ENCODE peak calls at places on chromosomes 4 and X, in six cellular contexts. F, H, Z, B, M and K are unnamed samples.

GRCh38 chr4:55318135-55318534 is 27.9 kb upstream of the SRD5A3 start:
- DNase-seq in F (no peak), H (no peak), Z (no peak), B (peak; percentile 72), M (no peak), K (peak; percentile 54)

GRCh38 chr4:8440491-8441311 is at the start of the genes ACOX3 and TRMT44:
- DNase-seq in F (peak; percentile 92), H (peak; percentile 91), Z (peak; percentile 93), B (peak; percentile 96), M (peak; percentile 87), K (peak; percentile 84)

GRCh38 chr4:155777971-155778710 is 19.3 kb downstream of the GUCY1B1 start:
- DNase-seq in F (no peak), H (no peak), Z (no peak), B (no peak), M (no peak), K (peak; percentile 50)

GRCh38 chrX:40148439-40149285 is 50.9 kb upstream of the BCOR start:
- DNase-seq in F (peak; percentile 56), H (peak; percentile 62), Z (peak; percentile 40), B (peak; percentile 54), M (no peak), K (no peak)

GRCh38 chrX:69138512-69138911 is 26.7 kb downstream of the PJA1 start:
- DNase-seq in F (no peak), H (no peak), Z (no peak), B (no peak), M (no peak), K (no peak)

GRCh38 chrX:44785652-44786051 is 58.2 kb upstream of the DUSP21 start:
- DNase-seq in F (no peak), H (no peak), Z (no peak), B (no peak), M (no peak), K (peak; percentile 86)

GRCh38 chr4:186554485-186554884 is 882 bp downstream of the MTNR1A start:
- DNase-seq in F (peak; percentile 78), H (peak; percentile 72), Z (no peak), B (no peak), M (no peak), K (peak; percentile 16)

GRCh38 chrX:49995021-49995731 is 72.8 kb downstream of the CLCN5 start:
- DNase-seq in F (no peak), H (no peak), Z (no peak), B (peak; percentile 10), M (no peak), K (peak; percentile 82)

GRCh38 chrX:72125331-72126047 is 6.2 kb downstream of the RTL5 start:
- DNase-seq in F (no peak), H (no peak), Z (no peak), B (peak; percentile 10), M (no peak), K (no peak)

GRCh38 chr4:55031158-55031557 is 94.2 kb downstream of the KDR start:
- DNase-seq in F (no peak), H (no peak), Z (no peak), B (no peak), M (no peak), K (no peak)

GRCh38 chr4:2125023-2125422 is 65.9 kb downstream of the NAT8L start:
- DNase-seq in F (no peak), H (no peak), Z (no peak), B (no peak), M (no peak), K (no peak)

GRCh38 chr4:6252051-6252450 is 17.6 kb upstream of the WFS1 start:
- DNase-seq in F (no peak), H (no peak), Z (no peak), B (no peak), M (no peak), K (no peak)

GRCh38 chrX:12702509-12703091 is 88.6 kb upstream of the PRPS2 start:
- DNase-seq in F (no peak), H (peak; percentile 4), Z (peak; percentile 24), B (peak; percentile 1), M (no peak), K (no peak)

GRCh38 chrX:1322393-1322792 is 14.2 kb upstream of the IL3RA start:
- DNase-seq in F (no peak), H (no peak), Z (no peak), B (no peak), M (no peak), K (no peak)

GRCh38 chrX:45009371-45010000 is 136.5 kb downstream of the KDM6A start:
- DNase-seq in F (no peak), H (no peak), Z (no peak), B (no peak), M (no peak), K (peak; percentile 52)

DNA sequence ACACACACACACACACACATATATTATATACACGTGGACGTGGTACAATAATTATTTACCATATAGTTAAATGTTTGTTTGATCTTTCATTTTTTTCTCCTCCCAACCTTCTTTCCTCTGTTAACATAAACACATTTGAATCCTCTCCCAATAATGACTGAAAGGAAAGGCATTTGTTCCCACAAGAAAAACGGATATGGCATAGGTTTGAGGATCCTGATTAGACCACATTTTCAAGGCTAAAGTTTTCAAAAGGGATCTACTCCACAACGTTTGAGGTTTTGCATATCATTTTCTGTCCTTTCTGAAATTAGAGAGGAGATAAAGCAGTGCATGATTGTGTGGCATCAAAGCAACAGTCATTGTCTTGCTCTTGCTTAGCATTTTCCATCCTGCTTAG is 1883.4 kb downstream of the STIM2 start:
- DNase-seq in F (no peak), H (no peak), Z (no peak), B (no peak), M (no peak), K (no peak)
- H3K4me2 ChIP-seq in F (no peak overlapping the region), H (no peak overlapping the region), Z (no peak overlapping the region), B (no peak overlapping the region), M (no peak overlapping the region), K (no peak overlapping the region)

GRCh38 chr4:120771907-120772306 is 150.6 kb downstream of the PRDM5 start:
- DNase-seq in F (no peak), H (no peak), Z (no peak), B (no peak), M (no peak), K (no peak)

GRCh38 chr4:120765271-120765985 is 157.1 kb downstream of the PRDM5 start:
- DNase-seq in F (no peak), H (no peak), Z (no peak), B (no peak), M (peak; percentile 97), K (no peak)

GRCh38 chr4:120770897-120771296 is 151.6 kb downstream of the PRDM5 start:
- DNase-seq in F (no peak), H (no peak), Z (no peak), B (no peak), M (no peak), K (no peak)

GRCh38 chr4:120773641-120774040 is 148.9 kb downstream of the PRDM5 start:
- DNase-seq in F (no peak), H (no peak), Z (no peak), B (no peak), M (peak; percentile 55), K (no peak)

GRCh38 chr4:120769227-120769626 is 153.3 kb downstream of the PRDM5 start:
- DNase-seq in F (no peak), H (peak; percentile 34), Z (no peak), B (peak; percentile 16), M (no peak), K (peak; percentile 80)
- H3K4me1 ChIP-seq in F (no peaks in the 10 kb centered on the region), H (peaks cover 7% of the 10 kb centered on the region), Z (no peaks in the 10 kb centered on the region), B (no peaks in the 10 kb centered on the region), M (peaks cover 40% of the 10 kb centered on the region), K (no peaks in the 10 kb centered on the region)

DNA sequence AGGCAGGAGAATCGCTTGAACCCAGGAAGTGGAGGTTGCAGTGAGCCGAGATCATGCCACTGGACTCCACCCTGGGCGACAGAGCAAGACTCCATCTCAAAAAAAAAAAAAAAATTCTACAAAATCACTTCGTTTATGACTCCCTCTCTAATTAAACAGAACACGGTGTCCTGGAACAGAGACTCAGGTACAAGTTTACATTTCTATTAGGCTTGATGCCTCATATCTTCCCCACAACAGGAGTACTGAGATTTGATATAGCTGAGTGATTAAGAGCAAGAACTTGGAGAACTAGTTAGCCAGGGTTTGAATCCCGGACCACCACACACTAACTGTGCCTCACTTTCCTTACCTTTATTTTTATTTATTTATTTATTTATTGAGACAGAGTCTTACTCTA is 42.2 kb upstream of the KLF3 start:
- DNase-seq in F (no peak), H (no peak), Z (no peak), B (no peak), M (no peak), K (no peak)
- H2AFZ ChIP-seq in F (no peak overlapping the region), H (no peak overlapping the region), Z (no peak overlapping the region), B (no peak overlapping the region), M (no peak overlapping the region), K (no peak overlapping the region)

DNA sequence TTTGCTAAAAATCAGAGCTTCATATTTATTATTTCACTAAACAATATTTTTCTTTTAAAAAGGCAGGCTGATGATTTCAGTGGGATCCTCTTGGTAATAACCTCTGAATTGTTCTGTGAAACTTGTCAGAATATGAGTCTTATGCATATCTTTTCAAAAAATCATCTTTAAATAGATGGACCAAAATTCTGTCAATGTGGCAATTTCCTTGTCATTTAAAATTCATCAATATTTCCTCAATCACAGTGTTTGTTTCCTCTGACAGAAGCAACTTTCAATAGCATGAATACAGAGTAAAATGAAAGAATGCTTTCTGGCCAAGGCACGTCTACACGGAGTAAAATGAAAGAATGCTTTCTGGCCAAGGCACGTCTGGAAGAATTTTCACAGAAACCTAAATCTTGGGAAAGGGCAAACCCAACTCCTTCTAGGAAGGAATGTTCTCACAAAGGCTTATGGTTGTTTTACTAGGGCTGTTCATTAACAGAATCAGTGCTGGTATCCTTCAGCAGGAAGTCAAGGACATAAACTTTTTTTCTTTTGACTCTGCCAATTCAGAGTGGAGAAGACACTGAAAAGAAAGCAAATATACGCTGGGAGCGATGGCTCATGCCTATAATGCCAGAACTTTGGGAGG is 99.0 kb upstream of the GPR34 start:
- DNase-seq in F (no peak), H (no peak), Z (no peak), B (no peak), M (no peak), K (peak; percentile 60)
- H3K4me2 ChIP-seq in F (no peak overlapping the region), H (no peak overlapping the region), Z (no peak overlapping the region), B (no peak overlapping the region), M (no peak overlapping the region), K (peak overlapping the region; percentile 52)

GRCh38 chr4:156794863-156795262 is 176.7 kb downstream of the PDGFC start:
- DNase-seq in F (no peak), H (no peak), Z (no peak), B (no peak), M (no peak), K (no peak)
- H3K4me1 ChIP-seq in F (no peaks in the 10 kb centered on the region), H (peaks cover 7% of the 10 kb centered on the region), Z (no peaks in the 10 kb centered on the region), B (no peaks in the 10 kb centered on the region), M (no peaks in the 10 kb centered on the region), K (peaks cover 38% of the 10 kb centered on the region)